ENCODE peak calls at places on chromosomes 13 and 19, in ten cellular contexts. One of them, this sample, is unnamed.

GRCh38 chr19:16942583-16942982 is 53.8 kb downstream of the F2RL3 start:
- DNase-seq in activated T-cell treated with anti-CD3 and anti-CD28 coated beads, Interleukin-2, amount 50 U/mL, for 72 hours: no peak
- DNase-seq in kidney epithelial cell: no peak
- DNase-seq in NCI-H2081: no peak
- DNase-seq in HS-27A: no peak
- DNase-seq in midbrain: no peak
- DNase-seq in activated naive CD8-positive, alpha-beta T cell treated with anti-CD3 and anti-CD28 coated beads, Interleukin-2, amount 50 U/mL, for 24 hours: no peak
- DNase-seq in psoas muscle: no peak
- DNase-seq in Calu3: no peak
- DNase-seq in right cardiac atrium: no peak
- DNase-seq in this sample: no peak

GRCh38 chr13:81929988-81930387 is 1589.1 kb upstream of the SPRY2 start:
- DNase-seq in activated T-cell treated with anti-CD3 and anti-CD28 coated beads, Interleukin-2, amount 50 U/mL, for 72 hours: no peak
- DNase-seq in kidney epithelial cell: peak
- DNase-seq in NCI-H2081: peak
- DNase-seq in HS-27A: no peak
- DNase-seq in midbrain: peak
- DNase-seq in activated naive CD8-positive, alpha-beta T cell treated with anti-CD3 and anti-CD28 coated beads, Interleukin-2, amount 50 U/mL, for 24 hours: no peak
- DNase-seq in psoas muscle: no peak
- DNase-seq in Calu3: no peak
- DNase-seq in right cardiac atrium: no peak
- DNase-seq in this sample: peak

GRCh38 chr13:113427562-113428468 is 25.5 kb downstream of the ADPRHL1 start:
- DNase-seq in activated T-cell treated with anti-CD3 and anti-CD28 coated beads, Interleukin-2, amount 50 U/mL, for 72 hours: no peak
- DNase-seq in kidney epithelial cell: no peak
- DNase-seq in NCI-H2081: no peak
- DNase-seq in HS-27A: no peak
- DNase-seq in midbrain: no peak
- DNase-seq in activated naive CD8-positive, alpha-beta T cell treated with anti-CD3 and anti-CD28 coated beads, Interleukin-2, amount 50 U/mL, for 24 hours: no peak
- DNase-seq in psoas muscle: no peak
- DNase-seq in Calu3: no peak
- DNase-seq in right cardiac atrium: no peak
- DNase-seq in this sample: no peak

GRCh38 chr19:38596057-38596981 is 21.4 kb downstream of the MAP4K1 start:
- DNase-seq in activated T-cell treated with anti-CD3 and anti-CD28 coated beads, Interleukin-2, amount 50 U/mL, for 72 hours: peak
- DNase-seq in kidney epithelial cell: no peak
- DNase-seq in NCI-H2081: peak
- DNase-seq in HS-27A: no peak
- DNase-seq in midbrain: no peak
- DNase-seq in activated naive CD8-positive, alpha-beta T cell treated with anti-CD3 and anti-CD28 coated beads, Interleukin-2, amount 50 U/mL, for 24 hours: peak
- DNase-seq in psoas muscle: peak
- DNase-seq in Calu3: peak
- DNase-seq in right cardiac atrium: peak
- DNase-seq in this sample: no peak

GRCh38 chr19:6423499-6424189 is 967 bp downstream of the KHSRP start:
- DNase-seq in activated T-cell treated with anti-CD3 and anti-CD28 coated beads, Interleukin-2, amount 50 U/mL, for 72 hours: peak
- DNase-seq in kidney epithelial cell: no peak
- DNase-seq in NCI-H2081: no peak
- DNase-seq in HS-27A: no peak
- DNase-seq in midbrain: no peak
- DNase-seq in activated naive CD8-positive, alpha-beta T cell treated with anti-CD3 and anti-CD28 coated beads, Interleukin-2, amount 50 U/mL, for 24 hours: peak
- DNase-seq in psoas muscle: no peak
- DNase-seq in Calu3: peak
- DNase-seq in right cardiac atrium: no peak
- DNase-seq in this sample: peak

GRCh38 chr19:7533281-7533819 is 2.2 kb upstream of the PNPLA6 start:
- DNase-seq in activated T-cell treated with anti-CD3 and anti-CD28 coated beads, Interleukin-2, amount 50 U/mL, for 72 hours: no peak
- DNase-seq in kidney epithelial cell: no peak
- DNase-seq in NCI-H2081: no peak
- DNase-seq in HS-27A: no peak
- DNase-seq in midbrain: peak
- DNase-seq in activated naive CD8-positive, alpha-beta T cell treated with anti-CD3 and anti-CD28 coated beads, Interleukin-2, amount 50 U/mL, for 24 hours: no peak
- DNase-seq in psoas muscle: peak
- DNase-seq in Calu3: no peak
- DNase-seq in right cardiac atrium: peak
- DNase-seq in this sample: no peak

GRCh38 chr19:1057185-1057857 is 9.6 kb upstream of the ARHGAP45 start:
- DNase-seq in activated T-cell treated with anti-CD3 and anti-CD28 coated beads, Interleukin-2, amount 50 U/mL, for 72 hours: no peak
- DNase-seq in kidney epithelial cell: no peak
- DNase-seq in NCI-H2081: no peak
- DNase-seq in HS-27A: peak
- DNase-seq in midbrain: no peak
- DNase-seq in activated naive CD8-positive, alpha-beta T cell treated with anti-CD3 and anti-CD28 coated beads, Interleukin-2, amount 50 U/mL, for 24 hours: no peak
- DNase-seq in psoas muscle: no peak
- DNase-seq in Calu3: peak
- DNase-seq in right cardiac atrium: no peak
- DNase-seq in this sample: peak

GRCh38 chr19:5224480-5224879 is 116.1 kb downstream of the PTPRS start:
- DNase-seq in activated T-cell treated with anti-CD3 and anti-CD28 coated beads, Interleukin-2, amount 50 U/mL, for 72 hours: no peak
- DNase-seq in kidney epithelial cell: no peak
- DNase-seq in NCI-H2081: no peak
- DNase-seq in HS-27A: no peak
- DNase-seq in midbrain: no peak
- DNase-seq in activated naive CD8-positive, alpha-beta T cell treated with anti-CD3 and anti-CD28 coated beads, Interleukin-2, amount 50 U/mL, for 24 hours: no peak
- DNase-seq in psoas muscle: no peak
- DNase-seq in Calu3: no peak
- DNase-seq in right cardiac atrium: no peak
- DNase-seq in this sample: no peak

GRCh38 chr13:79382545-79383275 is 23.3 kb downstream of the RBM26 start:
- DNase-seq in activated T-cell treated with anti-CD3 and anti-CD28 coated beads, Interleukin-2, amount 50 U/mL, for 72 hours: no peak
- DNase-seq in kidney epithelial cell: no peak
- DNase-seq in NCI-H2081: no peak
- DNase-seq in HS-27A: no peak
- DNase-seq in midbrain: no peak
- DNase-seq in activated naive CD8-positive, alpha-beta T cell treated with anti-CD3 and anti-CD28 coated beads, Interleukin-2, amount 50 U/mL, for 24 hours: no peak
- DNase-seq in psoas muscle: no peak
- DNase-seq in Calu3: no peak
- DNase-seq in right cardiac atrium: no peak
- DNase-seq in this sample: no peak

GRCh38 chr19:42255766-42256750 is 1.1 kb upstream of the ERF start:
- DNase-seq in activated T-cell treated with anti-CD3 and anti-CD28 coated beads, Interleukin-2, amount 50 U/mL, for 72 hours: no peak
- DNase-seq in kidney epithelial cell: no peak
- DNase-seq in NCI-H2081: no peak
- DNase-seq in HS-27A: no peak
- DNase-seq in midbrain: peak
- DNase-seq in activated naive CD8-positive, alpha-beta T cell treated with anti-CD3 and anti-CD28 coated beads, Interleukin-2, amount 50 U/mL, for 24 hours: peak
- DNase-seq in psoas muscle: peak
- DNase-seq in Calu3: peak
- DNase-seq in right cardiac atrium: peak
- DNase-seq in this sample: peak

GRCh38 chr13:95292622-95293021 is 8.6 kb downstream of the ABCC4 start:
- DNase-seq in activated T-cell treated with anti-CD3 and anti-CD28 coated beads, Interleukin-2, amount 50 U/mL, for 72 hours: no peak
- DNase-seq in kidney epithelial cell: no peak
- DNase-seq in NCI-H2081: no peak
- DNase-seq in HS-27A: no peak
- DNase-seq in midbrain: no peak
- DNase-seq in activated naive CD8-positive, alpha-beta T cell treated with anti-CD3 and anti-CD28 coated beads, Interleukin-2, amount 50 U/mL, for 24 hours: no peak
- DNase-seq in psoas muscle: no peak
- DNase-seq in Calu3: no peak
- DNase-seq in right cardiac atrium: no peak
- DNase-seq in this sample: no peak

GRCh38 chr19:46173886-46174475 is 25.9 kb downstream of the IGFL2 start:
- DNase-seq in activated T-cell treated with anti-CD3 and anti-CD28 coated beads, Interleukin-2, amount 50 U/mL, for 72 hours: no peak
- DNase-seq in kidney epithelial cell: no peak
- DNase-seq in NCI-H2081: no peak
- DNase-seq in HS-27A: no peak
- DNase-seq in midbrain: no peak
- DNase-seq in activated naive CD8-positive, alpha-beta T cell treated with anti-CD3 and anti-CD28 coated beads, Interleukin-2, amount 50 U/mL, for 24 hours: no peak
- DNase-seq in psoas muscle: no peak
- DNase-seq in Calu3: no peak
- DNase-seq in right cardiac atrium: no peak
- DNase-seq in this sample: no peak

GRCh38 chr19:47479701-47480503 is 4.1 kb downstream of the KPTN start:
- DNase-seq in activated T-cell treated with anti-CD3 and anti-CD28 coated beads, Interleukin-2, amount 50 U/mL, for 72 hours: no peak
- DNase-seq in kidney epithelial cell: no peak
- DNase-seq in NCI-H2081: no peak
- DNase-seq in HS-27A: no peak
- DNase-seq in midbrain: no peak
- DNase-seq in activated naive CD8-positive, alpha-beta T cell treated with anti-CD3 and anti-CD28 coated beads, Interleukin-2, amount 50 U/mL, for 24 hours: no peak
- DNase-seq in psoas muscle: peak
- DNase-seq in Calu3: no peak
- DNase-seq in right cardiac atrium: peak
- DNase-seq in this sample: no peak

GRCh38 chr19:41563847-41564514 is 12.0 kb upstream of the CEACAM21 start:
- DNase-seq in activated T-cell treated with anti-CD3 and anti-CD28 coated beads, Interleukin-2, amount 50 U/mL, for 72 hours: no peak
- DNase-seq in kidney epithelial cell: no peak
- DNase-seq in NCI-H2081: no peak
- DNase-seq in HS-27A: no peak
- DNase-seq in midbrain: no peak
- DNase-seq in activated naive CD8-positive, alpha-beta T cell treated with anti-CD3 and anti-CD28 coated beads, Interleukin-2, amount 50 U/mL, for 24 hours: peak
- DNase-seq in psoas muscle: no peak
- DNase-seq in Calu3: peak
- DNase-seq in right cardiac atrium: no peak
- DNase-seq in this sample: no peak

GRCh38 chr13:41788552-41788951 is 172.4 kb downstream of the VWA8 start:
- DNase-seq in activated T-cell treated with anti-CD3 and anti-CD28 coated beads, Interleukin-2, amount 50 U/mL, for 72 hours: no peak
- DNase-seq in kidney epithelial cell: no peak
- DNase-seq in NCI-H2081: no peak
- DNase-seq in HS-27A: no peak
- DNase-seq in midbrain: no peak
- DNase-seq in activated naive CD8-positive, alpha-beta T cell treated with anti-CD3 and anti-CD28 coated beads, Interleukin-2, amount 50 U/mL, for 24 hours: no peak
- DNase-seq in psoas muscle: no peak
- DNase-seq in Calu3: no peak
- DNase-seq in right cardiac atrium: no peak
- DNase-seq in this sample: no peak

GRCh38 chr19:46697142-46697960 is 19.6 kb downstream of the PRKD2 start:
- DNase-seq in activated T-cell treated with anti-CD3 and anti-CD28 coated beads, Interleukin-2, amount 50 U/mL, for 72 hours: peak
- DNase-seq in kidney epithelial cell: peak
- DNase-seq in NCI-H2081: peak
- DNase-seq in HS-27A: no peak
- DNase-seq in midbrain: peak
- DNase-seq in activated naive CD8-positive, alpha-beta T cell treated with anti-CD3 and anti-CD28 coated beads, Interleukin-2, amount 50 U/mL, for 24 hours: peak
- DNase-seq in psoas muscle: peak
- DNase-seq in Calu3: no peak
- DNase-seq in right cardiac atrium: peak
- DNase-seq in this sample: no peak

GRCh38 chr19:919157-920050 is 2.3 kb downstream of the KISS1R start:
- DNase-seq in activated T-cell treated with anti-CD3 and anti-CD28 coated beads, Interleukin-2, amount 50 U/mL, for 72 hours: peak
- DNase-seq in kidney epithelial cell: no peak
- DNase-seq in NCI-H2081: peak
- DNase-seq in HS-27A: no peak
- DNase-seq in midbrain: no peak
- DNase-seq in activated naive CD8-positive, alpha-beta T cell treated with anti-CD3 and anti-CD28 coated beads, Interleukin-2, amount 50 U/mL, for 24 hours: no peak
- DNase-seq in psoas muscle: no peak
- DNase-seq in Calu3: peak
- DNase-seq in right cardiac atrium: no peak
- DNase-seq in this sample: no peak

GRCh38 chr13:22422023-22422422 is 751.1 kb downstream of the FGF9 start:
- DNase-seq in activated T-cell treated with anti-CD3 and anti-CD28 coated beads, Interleukin-2, amount 50 U/mL, for 72 hours: no peak
- DNase-seq in kidney epithelial cell: no peak
- DNase-seq in NCI-H2081: no peak
- DNase-seq in HS-27A: no peak
- DNase-seq in midbrain: no peak
- DNase-seq in activated naive CD8-positive, alpha-beta T cell treated with anti-CD3 and anti-CD28 coated beads, Interleukin-2, amount 50 U/mL, for 24 hours: no peak
- DNase-seq in psoas muscle: no peak
- DNase-seq in Calu3: no peak
- DNase-seq in right cardiac atrium: no peak
- DNase-seq in this sample: no peak

GRCh38 chr19:5615756-5616327 is 6.7 kb downstream of the SAFB2 start:
- DNase-seq in activated T-cell treated with anti-CD3 and anti-CD28 coated beads, Interleukin-2, amount 50 U/mL, for 72 hours: no peak
- DNase-seq in kidney epithelial cell: no peak
- DNase-seq in NCI-H2081: no peak
- DNase-seq in HS-27A: no peak
- DNase-seq in midbrain: no peak
- DNase-seq in activated naive CD8-positive, alpha-beta T cell treated with anti-CD3 and anti-CD28 coated beads, Interleukin-2, amount 50 U/mL, for 24 hours: no peak
- DNase-seq in psoas muscle: no peak
- DNase-seq in Calu3: no peak
- DNase-seq in right cardiac atrium: no peak
- DNase-seq in this sample: peak

GRCh38 chr19:3136684-3137055 is 837 bp downstream of the GNA15 start:
- DNase-seq in activated T-cell treated with anti-CD3 and anti-CD28 coated beads, Interleukin-2, amount 50 U/mL, for 72 hours: no peak
- DNase-seq in kidney epithelial cell: no peak
- DNase-seq in NCI-H2081: no peak
- DNase-seq in HS-27A: no peak
- DNase-seq in midbrain: no peak
- DNase-seq in activated naive CD8-positive, alpha-beta T cell treated with anti-CD3 and anti-CD28 coated beads, Interleukin-2, amount 50 U/mL, for 24 hours: no peak
- DNase-seq in psoas muscle: no peak
- DNase-seq in Calu3: no peak
- DNase-seq in right cardiac atrium: peak
- DNase-seq in this sample: no peak

GRCh38 chr19:18423258-18424020 is 4.2 kb downstream of the SSBP4 start:
- DNase-seq in activated T-cell treated with anti-CD3 and anti-CD28 coated beads, Interleukin-2, amount 50 U/mL, for 72 hours: no peak
- DNase-seq in kidney epithelial cell: no peak
- DNase-seq in NCI-H2081: no peak
- DNase-seq in HS-27A: no peak
- DNase-seq in midbrain: no peak
- DNase-seq in activated naive CD8-positive, alpha-beta T cell treated with anti-CD3 and anti-CD28 coated beads, Interleukin-2, amount 50 U/mL, for 24 hours: no peak
- DNase-seq in psoas muscle: no peak
- DNase-seq in Calu3: no peak
- DNase-seq in right cardiac atrium: peak
- DNase-seq in this sample: no peak